ENCODE peak calls at places on chromosomes 4 and X, in six cellular contexts. H is erythroblast, P is nephron progenitor cell, M is endothelial cell, V is adipocyte, T is T-helper 2 cell. Q is an unnamed sample.

GRCh38 chr4:89586318-89586717 is 250.6 kb downstream of the SNCA start:
- DNase-seq in H (no peak), P (no peak), M (no peak), V (no peak), T (no peak), Q (no peak)

GRCh38 chr4:164383187-164384181 is 370.4 kb upstream of the SMIM31 start:
- DNase-seq in H (peak; percentile 5), P (peak; percentile 69), M (peak; percentile 47), V (no peak), T (no peak), Q (no peak)

GRCh38 chrX:8783100-8784098 is 17.8 kb downstream of the FAM9A start:
- DNase-seq in H (peak; percentile 3), P (peak; percentile 14), M (peak; percentile 5), V (no peak), T (no peak), Q (peak; percentile 22)

GRCh38 chr4:177964061-177964460 is 521.8 kb upstream of the AGA start:
- DNase-seq in H (no peak), P (no peak), M (no peak), V (peak; percentile 20), T (no peak), Q (no peak)

GRCh38 chrX:153802513-153803045 is 8.1 kb downstream of the SSR4 start:
- DNase-seq in H (no peak), P (no peak), M (no peak), V (no peak), T (no peak), Q (no peak)

GRCh38 chrX:3346436-3347329 is at the start of gene MXRA5:
- DNase-seq in H (no peak), P (peak; percentile 80), M (peak; percentile 11), V (peak; percentile 44), T (no peak), Q (no peak)

GRCh38 chrX:1531106-1531890 is 5.7 kb downstream of the P2RY8 start:
- DNase-seq in H (no peak), P (no peak), M (no peak), V (no peak), T (no peak), Q (no peak)

GRCh38 chr4:151340751-151341385 is 15.5 kb upstream of the SH3D19 start:
- DNase-seq in H (no peak), P (no peak), M (no peak), V (peak; percentile 24), T (no peak), Q (no peak)

GRCh38 chr4:21879187-21879586 is 69.4 kb downstream of the KCNIP4 start:
- DNase-seq in H (no peak), P (no peak), M (peak; percentile 15), V (no peak), T (no peak), Q (no peak)

GRCh38 chrX:153919281-153919680 is 6.8 kb downstream of the ARHGAP4 start:
- DNase-seq in H (no peak), P (no peak), M (no peak), V (no peak), T (no peak), Q (no peak)

GRCh38 chr4:3389879-3390840 is 51.6 kb upstream of the HGFAC start:
- DNase-seq in H (no peak), P (no peak), M (no peak), V (no peak), T (no peak), Q (no peak)

GRCh38 chrX:45009371-45010000 is 136.5 kb downstream of the KDM6A start:
- DNase-seq in H (no peak), P (no peak), M (no peak), V (peak; percentile 6), T (no peak), Q (no peak)